ENCODE peak calls at places on chromosomes 1 and 21, in seven cellular contexts. S is left ventricle myocardium inferior; I is NCI-H2029 treated with DMSO at 0.1 percent for 48 hours; H is stimulated activated naive CD8-positive, alpha-beta T cell treated with anti-CD3 and anti-CD28 coated beads, Interleukin-15, Interleukin-2, amounts not matched to agents 100 U/mL and 50 U/mL, for 24 hours; N is MV-4-11; O is astrocyte of the cerebellum; D is cardiac muscle cell. C is an unnamed sample.

GRCh38 chr1:83531910-83532309 is 467.0 kb downstream of the TTLL7 start:
- DNase-seq in I (no peak), N (no peak), D (no peak), O (no peak), S (no peak), H (no peak), C (no peak)

GRCh38 chr1:31760422-31760900 is 3.7 kb downstream of the ADGRB2 start:
- DNase-seq in O (no peak), H (no peak), D (no peak), I (no peak), N (no peak), S (no peak), C (no peak)

GRCh38 chr21:43270800-43271261 is 102.0 kb downstream of the CRYAA start:
- DNase-seq in O (no peak), H (no peak), S (peak), N (no peak), D (no peak), I (no peak), C (no peak)

GRCh38 chr1:36085126-36085525 is 1.2 kb downstream of the TEKT2 start:
- DNase-seq in I (no peak), S (no peak), D (no peak), N (no peak), O (no peak), H (no peak), C (no peak)

GRCh38 chr1:119841306-119841705 is 30.0 kb upstream of the REG4 start:
- DNase-seq in D (no peak), I (no peak), O (no peak), H (no peak), S (no peak), N (no peak), C (no peak)

GRCh38 chr1:21605012-21605715 is 64.0 kb downstream of the RAP1GAP start:
- DNase-seq in D (no peak), I (no peak), O (no peak), S (no peak), H (no peak), N (no peak), C (no peak)

GRCh38 chr1:150973258-150973825 is 1.3 kb downstream of the CERS2 start:
- DNase-seq in H (peak), S (peak), O (no peak), N (no peak), D (no peak), I (no peak), C (no peak)

GRCh38 chr21:46274797-46275390 is 10.5 kb downstream of the MCM3AP start:
- DNase-seq in S (no peak), D (no peak), N (no peak), I (no peak), H (no peak), O (no peak), C (no peak)

GRCh38 chr1:94079991-94080388 is 41.0 kb downstream of the ABCA4 start:
- DNase-seq in O (no peak), D (no peak), S (no peak), I (no peak), H (no peak), N (no peak), C (no peak)

GRCh38 chr1:109769335-109770078 is 5.8 kb upstream of the EPS8L3 start:
- DNase-seq in I (no peak), S (peak), H (no peak), N (no peak), D (no peak), O (peak), C (no peak)

GRCh38 chr1:193729429-193729828 is 543.0 kb upstream of the B3GALT2 start:
- DNase-seq in N (no peak), D (peak), H (no peak), I (no peak), O (no peak), S (no peak), C (no peak)

GRCh38 chr1:17168480-17168878 is 36.4 kb upstream of the PADI1 start:
- DNase-seq in H (no peak), O (peak), D (no peak), S (no peak), I (no peak), N (no peak), C (no peak)

GRCh38 chr1:155038602-155039307 is 5.1 kb downstream of the DCST1 start:
- DNase-seq in N (peak), H (no peak), O (no peak), S (no peak), D (no peak), I (no peak), C (no peak)

GRCh38 chr21:42187976-42188653 is 30.8 kb upstream of the ABCG1 start:
- DNase-seq in S (no peak), H (peak), D (no peak), O (no peak), I (no peak), N (peak), C (peak)

GRCh38 chr1:235952950-235953615 is 86.4 kb upstream of the LYST start:
- DNase-seq in I (no peak), H (peak), O (no peak), D (no peak), N (peak), S (no peak), C (no peak)

GRCh38 chr1:185861630-185862029 is 127.4 kb downstream of the HMCN1 start:
- DNase-seq in O (no peak), I (peak), S (no peak), H (no peak), N (no peak), D (no peak), C (no peak)

GRCh38 chr21:41133896-41134522 is 34.0 kb upstream of the BACE2 start:
- DNase-seq in S (no peak), I (peak), O (peak), H (no peak), D (peak), N (peak), C (no peak)

GRCh38 chr1:172040466-172040865 is 199.2 kb downstream of the DNM3 start:
- DNase-seq in D (no peak), H (no peak), O (peak), I (no peak), S (no peak), N (no peak), C (no peak)

GRCh38 chr1:1196431-1197187 is 9.8 kb downstream of the TNFRSF18 start:
- DNase-seq in O (no peak), H (peak), I (no peak), S (peak), N (no peak), D (no peak), C (no peak)

GRCh38 chr1:37811027-37811655 is 3.1 kb upstream of the YRDC start:
- DNase-seq in S (peak), N (peak), D (peak), O (peak), H (peak), I (peak), C (peak)

GRCh38 chr1:182054698-182055326 is 6.7 kb downstream of the ZNF648 start:
- DNase-seq in I (no peak), H (peak), N (peak), D (peak), O (no peak), S (no peak), C (no peak)

GRCh38 chr1:28601696-28602095 is 9.6 kb downstream of the RAB42 start:
- DNase-seq in H (peak), S (no peak), O (peak), I (no peak), N (peak), D (no peak), C (no peak)

GRCh38 chr1:119910617-119911016 is 14.3 kb upstream of the ADAM30 start:
- DNase-seq in D (no peak), I (no peak), O (no peak), N (peak), S (no peak), H (no peak), C (no peak)

GRCh38 chr1:165843304-165843703 is 15.9 kb downstream of the UCK2 start:
- DNase-seq in I (no peak), S (no peak), D (no peak), H (no peak), N (peak), O (no peak), C (no peak)

GRCh38 chr1:193494368-193494767 is 308.0 kb upstream of the B3GALT2 start:
- DNase-seq in O (no peak), N (no peak), S (no peak), D (no peak), H (no peak), I (no peak), C (no peak)

GRCh38 chr1:10867138-10867721 is 70.8 kb upstream of the CASZ1 start:
- DNase-seq in O (no peak), S (peak), I (no peak), D (peak), N (no peak), H (peak), C (no peak)

GRCh38 chr1:44485229-44485932 is 80.3 kb downstream of the RNF220 start:
- DNase-seq in O (peak), H (no peak), D (no peak), S (no peak), N (peak), I (no peak), C (peak)

GRCh38 chr1:115911298-115911697 is 65.0 kb upstream of the SLC22A15 start:
- DNase-seq in I (no peak), N (no peak), O (no peak), S (no peak), H (no peak), D (no peak), C (no peak)